ENCODE peak calls at places on chromosomes 1 and 21, in seven cellular contexts. I, J, G, Y, D, C and N are unnamed samples.
A peak's percentile ranks its signal among the peaks of the same experiment; 100 is the strongest.

GRCh38 chr1:173318788-173319187 is 111.7 kb upstream of the TNFSF4 start:
- DNase-seq in D (no peak), G (no peak), I (no peak), Y (no peak), J (no peak), C (no peak), N (no peak)

GRCh38 chr1:91997607-91998195 is 32.1 kb upstream of the EPHX4 start:
- DNase-seq in G (peak; percentile 68), D (no peak), C (peak; percentile 54), J (peak; percentile 43), I (peak; percentile 31), Y (no peak), N (no peak)

GRCh38 chr1:197868751-197869501 is 33.5 kb upstream of the C1orf53 start:
- DNase-seq in I (peak; percentile 61), D (no peak), C (peak; percentile 76), J (peak; percentile 48), Y (no peak), G (peak; percentile 70), N (peak; percentile 18)

GRCh38 chr1:94552071-94552586 is 10.6 kb upstream of the F3 start:
- DNase-seq in C (no peak), I (no peak), J (no peak), Y (no peak), D (peak; percentile 75), G (peak; percentile 44), N (no peak)

GRCh38 chr1:169326644-169327316 is 40.8 kb downstream of the NME7 start:
- DNase-seq in Y (no peak), D (no peak), C (no peak), I (no peak), G (peak; percentile 59), J (no peak), N (no peak)

GRCh38 chr1:159315381-159315780 is 13.2 kb downstream of the FCER1A start:
- DNase-seq in J (no peak), G (no peak), Y (no peak), D (no peak), C (no peak), I (no peak), N (no peak)

GRCh38 chr1:43327549-43328292 is 9.9 kb upstream of the MPL start:
- DNase-seq in J (no peak), C (no peak), Y (no peak), I (no peak), D (no peak), G (peak; percentile 22), N (no peak)

GRCh38 chr1:236381565-236382158 is 12.4 kb upstream of the EDARADD start:
- DNase-seq in Y (no peak), J (no peak), D (no peak), G (no peak), I (no peak), C (no peak), N (no peak)

DNA sequence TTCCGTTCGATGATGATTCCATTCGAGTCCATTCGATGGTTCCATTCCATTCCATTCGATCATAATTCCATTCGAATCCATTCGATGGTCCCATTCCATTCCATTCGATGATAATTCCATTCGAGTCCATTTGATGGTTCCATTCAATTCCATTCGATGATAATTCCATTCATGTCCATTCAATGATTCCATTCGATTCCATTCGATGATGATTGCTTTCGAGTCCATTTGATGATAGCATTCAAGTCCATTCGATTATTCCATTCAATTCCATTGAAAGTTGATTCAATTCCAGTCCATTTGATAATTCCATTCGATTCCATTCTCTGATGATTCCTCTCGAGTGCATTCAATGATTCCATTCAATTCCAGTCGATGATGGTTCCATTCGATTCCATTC is 3895.3 kb downstream of the SRGAP2C start:
- DNase-seq in C (no peak), D (no peak), G (no peak), I (no peak), J (no peak), Y (no peak), N (no peak)
- H3K9me3 ChIP-seq in C (peaks cover 61% of the 10 kb centered on the region), D (peaks cover 52% of the 10 kb centered on the region), G (peaks cover 4% of the 10 kb centered on the region), I (no peaks in the 10 kb centered on the region), J (peaks cover 9% of the 10 kb centered on the region), Y (peaks cover 3% of the 10 kb centered on the region), N (peaks cover 8% of the 10 kb centered on the region)

GRCh38 chr1:207888647-207889046 is 22.3 kb downstream of the CD34 start:
- DNase-seq in D (no peak), I (peak; percentile 32), J (no peak), G (no peak), Y (peak; percentile 65), C (no peak), N (no peak)
- H3K9me3 ChIP-seq in D (no peaks in the 10 kb centered on the region), I (no peaks in the 10 kb centered on the region), J (no peaks in the 10 kb centered on the region), G (no peaks in the 10 kb centered on the region), Y (no peaks in the 10 kb centered on the region), C (no peaks in the 10 kb centered on the region), N (no peaks in the 10 kb centered on the region)

DNA sequence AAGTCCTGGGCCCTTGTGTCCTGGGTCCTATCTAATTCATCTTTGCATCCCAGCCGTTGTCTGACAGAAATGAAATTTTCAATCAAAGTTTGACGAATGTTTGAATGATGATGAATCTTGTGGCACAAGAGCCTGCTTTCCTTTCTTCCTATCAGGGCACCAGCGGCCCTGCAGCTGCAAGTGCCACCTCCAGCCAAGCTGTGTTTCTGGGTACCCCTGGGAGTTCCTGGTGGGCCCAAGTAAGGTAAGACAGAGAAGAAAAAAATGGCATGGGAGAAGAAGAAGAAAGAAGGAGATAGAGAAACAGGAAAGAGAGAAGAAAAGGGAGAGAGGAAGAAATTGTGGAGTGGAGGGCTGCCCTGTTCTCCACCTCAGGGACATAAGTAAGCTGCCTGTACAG is 782.1 kb upstream of the TPTE start:
- DNase-seq in J (no peak), I (no peak), Y (no peak), C (no peak), G (no peak), D (no peak), N (no peak)
- H3K9me3 ChIP-seq in J (peaks cover 66% of the 10 kb centered on the region), I (no peaks in the 10 kb centered on the region), Y (peaks cover 4% of the 10 kb centered on the region), C (peaks cover 70% of the 10 kb centered on the region), G (peaks cover 41% of the 10 kb centered on the region), D (peaks cover under 1% of the 10 kb centered on the region), N (no peaks in the 10 kb centered on the region)

GRCh38 chr21:34008618-34009017 is 64.8 kb upstream of the MRPS6 start:
- DNase-seq in I (no peak), G (no peak), C (no peak), Y (no peak), D (no peak), J (no peak), N (no peak)

GRCh38 chr21:34012640-34013039 is 60.7 kb upstream of the MRPS6 start:
- DNase-seq in Y (no peak), I (no peak), J (no peak), C (no peak), G (no peak), D (no peak), N (no peak)

GRCh38 chr21:34011660-34012059 is 61.7 kb upstream of the MRPS6 start:
- DNase-seq in I (no peak), D (no peak), G (no peak), C (no peak), Y (no peak), J (no peak), N (no peak)

GRCh38 chr21:34006603-34007168 is 66.7 kb upstream of the MRPS6 start:
- DNase-seq in I (no peak), C (no peak), D (no peak), J (no peak), Y (no peak), G (no peak), N (no peak)

GRCh38 chr21:34009193-34009592 is 64.2 kb upstream of the MRPS6 start:
- DNase-seq in J (no peak), C (no peak), D (no peak), Y (no peak), I (no peak), G (no peak), N (no peak)
- H3K9me3 ChIP-seq in J (peaks cover 14% of the 10 kb centered on the region), C (no peaks in the 10 kb centered on the region), D (peaks cover 12% of the 10 kb centered on the region), Y (no peaks in the 10 kb centered on the region), I (no peaks in the 10 kb centered on the region), G (peaks cover 21% of the 10 kb centered on the region), N (no peaks in the 10 kb centered on the region)

GRCh38 chr1:23366598-23366997 is 3.0 kb downstream of the ZNF436 start:
- DNase-seq in I (no peak), D (no peak), Y (no peak), J (no peak), C (no peak), G (no peak), N (no peak)
- H3K9me3 ChIP-seq in I (no peaks in the 10 kb centered on the region), D (peaks cover 33% of the 10 kb centered on the region), Y (peaks cover 10% of the 10 kb centered on the region), J (peaks cover 26% of the 10 kb centered on the region), C (peaks cover 33% of the 10 kb centered on the region), G (peaks cover 26% of the 10 kb centered on the region), N (peaks cover 23% of the 10 kb centered on the region)

GRCh38 chr1:192284927-192285326 is 31.9 kb upstream of the RGS21 start:
- DNase-seq in D (no peak), J (no peak), Y (no peak), C (no peak), I (no peak), G (no peak), N (no peak)
- H3K9me3 ChIP-seq in D (peaks cover 14% of the 10 kb centered on the region), J (no peaks in the 10 kb centered on the region), Y (no peaks in the 10 kb centered on the region), C (peaks cover 5% of the 10 kb centered on the region), I (no peaks in the 10 kb centered on the region), G (peaks cover 7% of the 10 kb centered on the region), N (no peaks in the 10 kb centered on the region)

GRCh38 chr1:40495315-40495903 is 13.2 kb upstream of the EXO5 start:
- DNase-seq in I (no peak), D (no peak), C (no peak), G (no peak), Y (no peak), J (no peak), N (no peak)
- H3K9me3 ChIP-seq in I (no peaks in the 10 kb centered on the region), D (peaks cover 86% of the 10 kb centered on the region), C (peaks cover 27% of the 10 kb centered on the region), G (peaks cover 46% of the 10 kb centered on the region), Y (peaks cover 10% of the 10 kb centered on the region), J (peaks cover 80% of the 10 kb centered on the region), N (peaks cover 22% of the 10 kb centered on the region)

GRCh38 chr1:2807678-2808385 is 6.3 kb upstream of the TTC34 start:
- DNase-seq in I (no peak), C (no peak), J (no peak), G (no peak), Y (no peak), D (no peak), N (no peak)
- H3K9me3 ChIP-seq in I (no peaks in the 10 kb centered on the region), C (no peaks in the 10 kb centered on the region), J (no peaks in the 10 kb centered on the region), G (peaks cover 64% of the 10 kb centered on the region), Y (no peaks in the 10 kb centered on the region), D (peaks cover 4% of the 10 kb centered on the region), N (peaks cover 3% of the 10 kb centered on the region)